ENCODE peak calls at places on chromosomes 7 and 10, in nine cellular contexts. One of them, this sample, is unnamed.

GRCh38 chr10:78412605-78413004 is 378.9 kb downstream of the RPS24 start:
- DNase-seq in heart left ventricle: no peak
- DNase-seq in NB4: no peak
- DNase-seq in GM06990: no peak
- DNase-seq in right atrium auricular region: no peak
- DNase-seq in AG10803: no peak
- DNase-seq in A549: no peak
- DNase-seq in CD8-positive, alpha-beta T cell: no peak
- DNase-seq in BJ: no peak
- DNase-seq in this sample: no peak

GRCh38 chr7:134004829-134005505 is 122.2 kb upstream of the LRGUK start:
- DNase-seq in heart left ventricle: no peak
- DNase-seq in NB4: no peak
- DNase-seq in GM06990: no peak
- DNase-seq in right atrium auricular region: no peak
- DNase-seq in AG10803: no peak
- DNase-seq in A549: no peak
- DNase-seq in CD8-positive, alpha-beta T cell: no peak
- DNase-seq in BJ: no peak
- DNase-seq in this sample: no peak

GRCh38 chr7:132757778-132758177 is 181.5 kb upstream of the PLXNA4 start:
- DNase-seq in heart left ventricle: no peak
- DNase-seq in NB4: no peak
- DNase-seq in GM06990: no peak
- DNase-seq in right atrium auricular region: no peak
- DNase-seq in AG10803: peak; percentile 47
- DNase-seq in A549: no peak
- DNase-seq in CD8-positive, alpha-beta T cell: no peak
- DNase-seq in BJ: no peak
- DNase-seq in this sample: no peak

GRCh38 chr7:98284335-98285036 is 3.0 kb downstream of the BRI3 start:
- DNase-seq in heart left ventricle: peak; percentile 81
- DNase-seq in NB4: no peak
- DNase-seq in GM06990: no peak
- DNase-seq in right atrium auricular region: peak; percentile 90
- DNase-seq in AG10803: peak; percentile 97
- DNase-seq in A549: no peak
- DNase-seq in CD8-positive, alpha-beta T cell: no peak
- DNase-seq in BJ: peak; percentile 79
- DNase-seq in this sample: peak; percentile 80

GRCh38 chr7:139108256-139109187 is 998 bp downstream of the ZC3HAV1 start:
- DNase-seq in heart left ventricle: peak; percentile 40
- DNase-seq in NB4: peak; percentile 65
- DNase-seq in GM06990: peak; percentile 60
- DNase-seq in right atrium auricular region: no peak
- DNase-seq in AG10803: peak; percentile 17
- DNase-seq in A549: peak; percentile 39
- DNase-seq in CD8-positive, alpha-beta T cell: no peak
- DNase-seq in BJ: no peak
- DNase-seq in this sample: peak; percentile 27

GRCh38 chr7:43562383-43562782 is 20.5 kb upstream of the STK17A start:
- DNase-seq in heart left ventricle: no peak
- DNase-seq in NB4: no peak
- DNase-seq in GM06990: no peak
- DNase-seq in right atrium auricular region: no peak
- DNase-seq in AG10803: no peak
- DNase-seq in A549: no peak
- DNase-seq in CD8-positive, alpha-beta T cell: no peak
- DNase-seq in BJ: no peak
- DNase-seq in this sample: no peak

GRCh38 chr7:114539575-114539974 is 125.0 kb downstream of the FOXP2 start:
- DNase-seq in heart left ventricle: no peak
- DNase-seq in NB4: peak; percentile 19
- DNase-seq in GM06990: no peak
- DNase-seq in right atrium auricular region: no peak
- DNase-seq in AG10803: peak; percentile 9
- DNase-seq in A549: no peak
- DNase-seq in CD8-positive, alpha-beta T cell: no peak
- DNase-seq in BJ: no peak
- DNase-seq in this sample: peak; percentile 32

GRCh38 chr10:17847586-17848296 is 38.6 kb downstream of the MRC1 start:
- DNase-seq in heart left ventricle: no peak
- DNase-seq in NB4: peak; percentile 0
- DNase-seq in GM06990: no peak
- DNase-seq in right atrium auricular region: no peak
- DNase-seq in AG10803: peak; percentile 30
- DNase-seq in A549: no peak
- DNase-seq in CD8-positive, alpha-beta T cell: no peak
- DNase-seq in BJ: no peak
- DNase-seq in this sample: peak; percentile 17

GRCh38 chr10:96832721-96833219 is 672 bp downstream of the LCOR start:
- DNase-seq in heart left ventricle: peak; percentile 89
- DNase-seq in NB4: peak; percentile 85
- DNase-seq in GM06990: peak; percentile 92
- DNase-seq in right atrium auricular region: peak; percentile 75
- DNase-seq in AG10803: peak; percentile 70
- DNase-seq in A549: peak; percentile 87
- DNase-seq in CD8-positive, alpha-beta T cell: peak; percentile 90
- DNase-seq in BJ: no peak
- DNase-seq in this sample: peak; percentile 81

GRCh38 chr7:139654270-139655181 is 123.3 kb downstream of the HIPK2 start:
- DNase-seq in heart left ventricle: no peak
- DNase-seq in NB4: no peak
- DNase-seq in GM06990: no peak
- DNase-seq in right atrium auricular region: no peak
- DNase-seq in AG10803: no peak
- DNase-seq in A549: no peak
- DNase-seq in CD8-positive, alpha-beta T cell: no peak
- DNase-seq in BJ: no peak
- DNase-seq in this sample: peak; percentile 30

GRCh38 chr7:81111358-81111757 is 192.5 kb upstream of the SEMA3C start:
- DNase-seq in heart left ventricle: no peak
- DNase-seq in NB4: no peak
- DNase-seq in GM06990: no peak
- DNase-seq in right atrium auricular region: no peak
- DNase-seq in AG10803: peak; percentile 98
- DNase-seq in A549: no peak
- DNase-seq in CD8-positive, alpha-beta T cell: no peak
- DNase-seq in BJ: peak; percentile 63
- DNase-seq in this sample: peak; percentile 79

GRCh38 chr10:119652361-119652760 is 1.2 kb downstream of the BAG3 start:
- DNase-seq in heart left ventricle: no peak
- DNase-seq in NB4: peak; percentile 77
- DNase-seq in GM06990: no peak
- DNase-seq in right atrium auricular region: no peak
- DNase-seq in AG10803: peak; percentile 72
- DNase-seq in A549: peak; percentile 71
- DNase-seq in CD8-positive, alpha-beta T cell: no peak
- DNase-seq in BJ: peak; percentile 35
- DNase-seq in this sample: peak; percentile 72

GRCh38 chr10:58948303-58948702 is 228.1 kb upstream of the PHYHIPL start:
- DNase-seq in heart left ventricle: no peak
- DNase-seq in NB4: no peak
- DNase-seq in GM06990: no peak
- DNase-seq in right atrium auricular region: no peak
- DNase-seq in AG10803: no peak
- DNase-seq in A549: no peak
- DNase-seq in CD8-positive, alpha-beta T cell: no peak
- DNase-seq in BJ: no peak
- DNase-seq in this sample: no peak

GRCh38 chr10:97023401-97024180 is 162.2 kb downstream of the SLIT1 start:
- DNase-seq in heart left ventricle: no peak
- DNase-seq in NB4: no peak
- DNase-seq in GM06990: no peak
- DNase-seq in right atrium auricular region: no peak
- DNase-seq in AG10803: no peak
- DNase-seq in A549: no peak
- DNase-seq in CD8-positive, alpha-beta T cell: no peak
- DNase-seq in BJ: no peak
- DNase-seq in this sample: no peak

GRCh38 chr10:88194041-88194887 is 330.8 kb downstream of the PTEN start:
- DNase-seq in heart left ventricle: no peak
- DNase-seq in NB4: no peak
- DNase-seq in GM06990: no peak
- DNase-seq in right atrium auricular region: no peak
- DNase-seq in AG10803: peak; percentile 55
- DNase-seq in A549: no peak
- DNase-seq in CD8-positive, alpha-beta T cell: peak; percentile 77
- DNase-seq in BJ: no peak
- DNase-seq in this sample: peak; percentile 73

GRCh38 chr10:112724404-112724991 is 225.5 kb upstream of the TCF7L2 start:
- DNase-seq in heart left ventricle: no peak
- DNase-seq in NB4: no peak
- DNase-seq in GM06990: no peak
- DNase-seq in right atrium auricular region: no peak
- DNase-seq in AG10803: no peak
- DNase-seq in A549: no peak
- DNase-seq in CD8-positive, alpha-beta T cell: no peak
- DNase-seq in BJ: no peak
- DNase-seq in this sample: peak; percentile 12

DNA sequence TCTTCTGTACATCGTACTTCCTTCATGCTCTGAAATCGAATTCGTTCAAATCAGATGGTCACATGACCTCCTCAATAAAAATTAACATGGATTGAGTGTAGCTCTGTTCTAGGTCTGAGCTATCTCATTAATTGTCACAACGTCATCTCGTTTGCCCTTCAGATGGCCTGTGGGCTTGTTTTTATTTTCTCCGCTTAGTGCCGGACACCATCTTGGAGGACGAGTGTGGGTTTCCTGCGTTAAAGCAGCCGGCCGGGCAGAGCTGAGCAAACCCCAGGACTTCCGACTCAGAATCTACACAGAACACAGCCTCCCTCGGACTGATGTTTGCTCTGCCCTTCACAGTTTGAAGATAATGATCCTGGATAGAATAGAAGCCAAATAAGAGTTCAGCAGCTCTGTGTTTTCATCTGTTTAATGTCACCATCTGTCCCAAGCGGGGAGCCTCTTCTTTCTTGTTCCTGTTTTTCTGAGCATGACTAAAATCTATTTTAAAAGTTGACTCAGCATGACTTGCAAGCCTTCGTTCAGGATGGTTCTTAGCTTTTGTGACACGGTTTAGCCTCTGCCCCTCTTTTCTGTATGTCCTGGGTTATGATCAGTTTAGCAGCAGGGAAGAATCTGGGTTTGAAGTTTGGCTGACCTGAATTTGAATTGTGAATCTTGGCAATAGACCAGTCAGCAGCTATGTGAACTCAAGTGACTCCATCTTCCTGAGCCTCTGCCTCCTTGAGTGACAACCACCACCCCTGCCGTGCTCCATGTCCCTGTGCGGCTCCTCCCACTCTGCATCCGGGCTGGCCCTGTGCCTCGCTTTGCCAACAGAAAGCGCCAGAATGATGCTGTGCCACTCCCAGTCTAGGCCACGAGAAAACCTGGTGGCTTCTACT is 30.6 kb upstream of the GALNTL5 start:
- DNase-seq in heart left ventricle: peak; percentile 41
- DNase-seq in NB4: peak; percentile 88
- DNase-seq in GM06990: no peak
- DNase-seq in right atrium auricular region: peak; percentile 74
- DNase-seq in AG10803: no peak
- DNase-seq in A549: no peak
- DNase-seq in CD8-positive, alpha-beta T cell: no peak
- DNase-seq in BJ: no peak
- DNase-seq in this sample: no peak
- H3K4me3 ChIP-seq in heart left ventricle: no peak overlapping the region
- H3K4me3 ChIP-seq in NB4: no peak overlapping the region
- H3K4me3 ChIP-seq in GM06990: no peak overlapping the region
- H3K4me3 ChIP-seq in right atrium auricular region: no peak overlapping the region
- H3K4me3 ChIP-seq in AG10803: no peak overlapping the region
- H3K4me3 ChIP-seq in A549: no peak overlapping the region
- H3K4me3 ChIP-seq in CD8-positive, alpha-beta T cell: no peak overlapping the region
- H3K4me3 ChIP-seq in BJ: no peak overlapping the region
- H3K4me3 ChIP-seq in this sample: no peak overlapping the region

GRCh38 chr10:69866688-69867461 is 65.2 kb downstream of the COL13A1 start:
- DNase-seq in heart left ventricle: peak; percentile 27
- DNase-seq in NB4: no peak
- DNase-seq in GM06990: no peak
- DNase-seq in right atrium auricular region: peak; percentile 63
- DNase-seq in AG10803: peak; percentile 74
- DNase-seq in A549: no peak
- DNase-seq in CD8-positive, alpha-beta T cell: no peak
- DNase-seq in BJ: peak; percentile 44
- DNase-seq in this sample: peak; percentile 37
- TF ChIP-seq CTCF in heart left ventricle: no peak
- TF ChIP-seq CTCF in NB4: no peak
- TF ChIP-seq CTCF in GM06990: no peak
- TF ChIP-seq CTCF in right atrium auricular region: no peak
- TF ChIP-seq CTCF in AG10803: peak; percentile 24
- TF ChIP-seq CTCF in A549: no peak
- TF ChIP-seq CTCF in CD8-positive, alpha-beta T cell: no peak
- TF ChIP-seq CTCF in BJ: peak; percentile 30
- TF ChIP-seq CTCF in this sample: no peak

GRCh38 chr10:125208854-125209545 is 48.6 kb upstream of the CTBP2 start:
- DNase-seq in heart left ventricle: no peak
- DNase-seq in NB4: no peak
- DNase-seq in GM06990: no peak
- DNase-seq in right atrium auricular region: no peak
- DNase-seq in AG10803: no peak
- DNase-seq in A549: no peak
- DNase-seq in CD8-positive, alpha-beta T cell: no peak
- DNase-seq in BJ: no peak
- DNase-seq in this sample: no peak
- H3K4me3 ChIP-seq in heart left ventricle: no peak overlapping the region
- H3K4me3 ChIP-seq in NB4: no peak overlapping the region
- H3K4me3 ChIP-seq in GM06990: no peak overlapping the region
- H3K4me3 ChIP-seq in right atrium auricular region: no peak overlapping the region
- H3K4me3 ChIP-seq in AG10803: peak overlapping the region; percentile 39
- H3K4me3 ChIP-seq in A549: no peak overlapping the region
- H3K4me3 ChIP-seq in CD8-positive, alpha-beta T cell: no peak overlapping the region
- H3K4me3 ChIP-seq in BJ: no peak overlapping the region
- H3K4me3 ChIP-seq in this sample: no peak overlapping the region

GRCh38 chr10:30029164-30029889 is 30.1 kb downstream of the JCAD start:
- DNase-seq in heart left ventricle: no peak
- DNase-seq in NB4: no peak
- DNase-seq in GM06990: no peak
- DNase-seq in right atrium auricular region: no peak
- DNase-seq in AG10803: no peak
- DNase-seq in A549: no peak
- DNase-seq in CD8-positive, alpha-beta T cell: no peak
- DNase-seq in BJ: no peak
- DNase-seq in this sample: no peak

GRCh38 chr10:30027057-30028005 is 32.1 kb downstream of the JCAD start:
- DNase-seq in heart left ventricle: peak; percentile 75
- DNase-seq in NB4: peak; percentile 88
- DNase-seq in GM06990: peak; percentile 77
- DNase-seq in right atrium auricular region: peak; percentile 67
- DNase-seq in AG10803: no peak
- DNase-seq in A549: no peak
- DNase-seq in CD8-positive, alpha-beta T cell: peak; percentile 91
- DNase-seq in BJ: no peak
- DNase-seq in this sample: no peak

GRCh38 chr10:30028452-30029045 is 30.8 kb downstream of the JCAD start:
- DNase-seq in heart left ventricle: no peak
- DNase-seq in NB4: no peak
- DNase-seq in GM06990: no peak
- DNase-seq in right atrium auricular region: no peak
- DNase-seq in AG10803: no peak
- DNase-seq in A549: no peak
- DNase-seq in CD8-positive, alpha-beta T cell: no peak
- DNase-seq in BJ: no peak
- DNase-seq in this sample: no peak

GRCh38 chr10:30028006-30028441 is 31.4 kb downstream of the JCAD start:
- DNase-seq in heart left ventricle: peak; percentile 61
- DNase-seq in NB4: no peak
- DNase-seq in GM06990: no peak
- DNase-seq in right atrium auricular region: peak; percentile 82
- DNase-seq in AG10803: no peak
- DNase-seq in A549: no peak
- DNase-seq in CD8-positive, alpha-beta T cell: no peak
- DNase-seq in BJ: no peak
- DNase-seq in this sample: no peak

GRCh38 chr10:30029890-30030261 is 29.5 kb downstream of the JCAD start:
- DNase-seq in heart left ventricle: no peak
- DNase-seq in NB4: no peak
- DNase-seq in GM06990: no peak
- DNase-seq in right atrium auricular region: no peak
- DNase-seq in AG10803: no peak
- DNase-seq in A549: no peak
- DNase-seq in CD8-positive, alpha-beta T cell: no peak
- DNase-seq in BJ: no peak
- DNase-seq in this sample: no peak
- TF ChIP-seq CTCF in heart left ventricle: no peak
- TF ChIP-seq CTCF in NB4: no peak
- TF ChIP-seq CTCF in GM06990: no peak
- TF ChIP-seq CTCF in right atrium auricular region: no peak
- TF ChIP-seq CTCF in AG10803: no peak
- TF ChIP-seq CTCF in A549: no peak
- TF ChIP-seq CTCF in CD8-positive, alpha-beta T cell: no peak
- TF ChIP-seq CTCF in BJ: no peak
- TF ChIP-seq CTCF in this sample: no peak